ENCODE peak calls at places on chromosomes 12 and 14, in five cellular contexts. One of them, this sample, is unnamed.

GRCh38 chr12:19575307-19576243 is 136.3 kb downstream of the AEBP2 start:
- DNase-seq in K562: no peak
- DNase-seq in GM23338: no peak
- DNase-seq in HepG2: peak; percentile 1
- DNase-seq in HCT116: peak; percentile 18
- DNase-seq in this sample: no peak

GRCh38 chr14:102066041-102066451 is 20.8 kb downstream of the HSP90AA1 start:
- DNase-seq in K562: no peak
- DNase-seq in GM23338: no peak
- DNase-seq in HepG2: no peak
- DNase-seq in HCT116: no peak
- DNase-seq in this sample: no peak

GRCh38 chr14:32567543-32568384 is 238.7 kb downstream of the AKAP6 start:
- DNase-seq in K562: no peak
- DNase-seq in GM23338: no peak
- DNase-seq in HepG2: no peak
- DNase-seq in HCT116: no peak
- DNase-seq in this sample: no peak

GRCh38 chr14:49892636-49893308 is at the start of gene ARF6:
- DNase-seq in K562: peak; percentile 87
- DNase-seq in GM23338: peak; percentile 98
- DNase-seq in HepG2: peak; percentile 93
- DNase-seq in HCT116: peak; percentile 90
- DNase-seq in this sample: peak; percentile 99

GRCh38 chr14:86022031-86022629 is 492.2 kb downstream of the FLRT2 start:
- DNase-seq in K562: no peak
- DNase-seq in GM23338: no peak
- DNase-seq in HepG2: no peak
- DNase-seq in HCT116: no peak
- DNase-seq in this sample: no peak

GRCh38 chr12:49825360-49825970 is 2.7 kb downstream of the NCKAP5L start:
- DNase-seq in K562: no peak
- DNase-seq in GM23338: peak; percentile 27
- DNase-seq in HepG2: no peak
- DNase-seq in HCT116: no peak
- DNase-seq in this sample: no peak

GRCh38 chr12:112367986-112368385 is 14.2 kb downstream of the HECTD4 start:
- DNase-seq in K562: no peak
- DNase-seq in GM23338: no peak
- DNase-seq in HepG2: no peak
- DNase-seq in HCT116: no peak
- DNase-seq in this sample: no peak

GRCh38 chr14:95233702-95234241 is 76.4 kb upstream of the DICER1 start:
- DNase-seq in K562: no peak
- DNase-seq in GM23338: no peak
- DNase-seq in HepG2: no peak
- DNase-seq in HCT116: no peak
- DNase-seq in this sample: peak; percentile 61

GRCh38 chr14:89507521-89507920 is 90.5 kb upstream of the FOXN3 start:
- DNase-seq in K562: no peak
- DNase-seq in GM23338: no peak
- DNase-seq in HepG2: peak; percentile 32
- DNase-seq in HCT116: peak; percentile 75
- DNase-seq in this sample: no peak

GRCh38 chr14:51544901-51545300 is 106.8 kb upstream of the FRMD6 start:
- DNase-seq in K562: no peak
- DNase-seq in GM23338: no peak
- DNase-seq in HepG2: no peak
- DNase-seq in HCT116: no peak
- DNase-seq in this sample: no peak

GRCh38 chr12:16076553-16076952 is 165.4 kb downstream of the DERA start:
- DNase-seq in K562: no peak
- DNase-seq in GM23338: peak; percentile 78
- DNase-seq in HepG2: peak; percentile 44
- DNase-seq in HCT116: peak; percentile 29
- DNase-seq in this sample: no peak

GRCh38 chr12:47734725-47735480 is 9.6 kb upstream of the ENDOU start:
- DNase-seq in K562: no peak
- DNase-seq in GM23338: peak; percentile 72
- DNase-seq in HepG2: no peak
- DNase-seq in HCT116: no peak
- DNase-seq in this sample: no peak

GRCh38 chr12:52220456-52220855 is 12.6 kb upstream of the KRT7 start:
- DNase-seq in K562: no peak
- DNase-seq in GM23338: no peak
- DNase-seq in HepG2: no peak
- DNase-seq in HCT116: no peak
- DNase-seq in this sample: no peak

GRCh38 chr12:98211914-98212695 is 303.3 kb upstream of the TMPO start:
- DNase-seq in K562: no peak
- DNase-seq in GM23338: no peak
- DNase-seq in HepG2: no peak
- DNase-seq in HCT116: no peak
- DNase-seq in this sample: no peak

GRCh38 chr12:2641209-2641608 is 153.6 kb upstream of the FKBP4 start:
- DNase-seq in K562: peak; percentile 44
- DNase-seq in GM23338: peak; percentile 80
- DNase-seq in HepG2: no peak
- DNase-seq in HCT116: peak; percentile 47
- DNase-seq in this sample: peak; percentile 7

GRCh38 chr12:42237052-42237852 is 796 bp downstream of the YAF2 start:
- DNase-seq in K562: peak; percentile 60
- DNase-seq in GM23338: peak; percentile 89
- DNase-seq in HepG2: peak; percentile 67
- DNase-seq in HCT116: peak; percentile 41
- DNase-seq in this sample: peak; percentile 82

GRCh38 chr12:42236017-42236416 is 2.0 kb downstream of the YAF2 start:
- DNase-seq in K562: no peak
- DNase-seq in GM23338: no peak
- DNase-seq in HepG2: no peak
- DNase-seq in HCT116: no peak
- DNase-seq in this sample: no peak

GRCh38 chr12:42234970-42235369 is 3.1 kb downstream of the YAF2 start:
- DNase-seq in K562: no peak
- DNase-seq in GM23338: no peak
- DNase-seq in HepG2: peak; percentile 65
- DNase-seq in HCT116: no peak
- DNase-seq in this sample: no peak

GRCh38 chr12:42237853-42238239 is 202 bp downstream of the YAF2 start:
- DNase-seq in K562: no peak
- DNase-seq in GM23338: no peak
- DNase-seq in HepG2: no peak
- DNase-seq in HCT116: no peak
- DNase-seq in this sample: no peak

DNA sequence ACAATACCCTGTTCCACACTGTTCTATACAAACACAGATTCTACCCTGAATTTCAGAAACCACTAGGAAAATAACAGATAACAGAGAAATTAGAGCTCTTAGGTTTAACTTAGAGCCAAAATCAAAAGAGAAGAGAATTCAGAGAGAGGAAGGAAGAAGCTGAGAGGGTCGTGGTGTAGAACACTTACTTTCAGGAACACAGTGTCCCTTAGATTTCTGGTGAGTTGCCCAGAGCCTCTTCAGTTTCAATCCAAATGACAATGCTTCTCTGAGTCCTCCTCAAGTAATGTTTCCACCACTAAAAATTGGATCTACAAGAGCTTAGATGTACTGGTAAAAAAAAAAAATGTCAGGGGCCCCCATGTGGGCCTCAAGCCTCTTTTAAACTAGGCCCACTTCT is 2.6 kb downstream of the YAF2 start:
- DNase-seq in K562: no peak
- DNase-seq in GM23338: no peak
- DNase-seq in HepG2: no peak
- DNase-seq in HCT116: no peak
- DNase-seq in this sample: no peak
- H3K4me1 ChIP-seq in K562: peaks cover 14% of the 10 kb centered on the region
- H3K4me1 ChIP-seq in GM23338: peaks cover 7% of the 10 kb centered on the region
- H3K4me1 ChIP-seq in HepG2: peaks cover 35% of the 10 kb centered on the region
- H3K4me1 ChIP-seq in HCT116: peaks cover 15% of the 10 kb centered on the region
- H3K4me1 ChIP-seq in this sample: peaks cover 31% of the 10 kb centered on the region

GRCh38 chr12:9391751-9392240 is 183.6 kb upstream of the PZP start:
- DNase-seq in K562: no peak
- DNase-seq in GM23338: no peak
- DNase-seq in HepG2: peak; percentile 47
- DNase-seq in HCT116: no peak
- DNase-seq in this sample: no peak
- TF ChIP-seq POLR2AphosphoS5 in K562: no peak
- TF ChIP-seq POLR2AphosphoS5 in GM23338: no peak
- TF ChIP-seq POLR2AphosphoS5 in HepG2: no peak
- TF ChIP-seq POLR2AphosphoS5 in HCT116: no peak
- TF ChIP-seq POLR2AphosphoS5 in this sample: no peak

GRCh38 chr14:104342435-104343293 is 204.3 kb downstream of the KIF26A start:
- DNase-seq in K562: no peak
- DNase-seq in GM23338: peak; percentile 57
- DNase-seq in HepG2: no peak
- DNase-seq in HCT116: no peak
- DNase-seq in this sample: no peak

GRCh38 chr14:104345316-104346111 is 207.1 kb downstream of the KIF26A start:
- DNase-seq in K562: no peak
- DNase-seq in GM23338: no peak
- DNase-seq in HepG2: no peak
- DNase-seq in HCT116: no peak
- DNase-seq in this sample: no peak

GRCh38 chr14:104344815-104345214 is 206.4 kb downstream of the KIF26A start:
- DNase-seq in K562: no peak
- DNase-seq in GM23338: no peak
- DNase-seq in HepG2: no peak
- DNase-seq in HCT116: no peak
- DNase-seq in this sample: no peak

GRCh38 chr14:104343294-104343625 is 204.9 kb downstream of the KIF26A start:
- DNase-seq in K562: no peak
- DNase-seq in GM23338: no peak
- DNase-seq in HepG2: no peak
- DNase-seq in HCT116: no peak
- DNase-seq in this sample: no peak

GRCh38 chr14:104343690-104344640 is 205.6 kb downstream of the KIF26A start:
- DNase-seq in K562: no peak
- DNase-seq in GM23338: peak; percentile 36
- DNase-seq in HepG2: no peak
- DNase-seq in HCT116: no peak
- DNase-seq in this sample: no peak
- H3K27me3 ChIP-seq in K562: no peaks in the 10 kb centered on the region
- H3K27me3 ChIP-seq in GM23338: no peaks in the 10 kb centered on the region
- H3K27me3 ChIP-seq in HepG2: peaks cover 39% of the 10 kb centered on the region
- H3K27me3 ChIP-seq in HCT116: no peaks in the 10 kb centered on the region
- H3K27me3 ChIP-seq in this sample: peaks cover 30% of the 10 kb centered on the region

DNA sequence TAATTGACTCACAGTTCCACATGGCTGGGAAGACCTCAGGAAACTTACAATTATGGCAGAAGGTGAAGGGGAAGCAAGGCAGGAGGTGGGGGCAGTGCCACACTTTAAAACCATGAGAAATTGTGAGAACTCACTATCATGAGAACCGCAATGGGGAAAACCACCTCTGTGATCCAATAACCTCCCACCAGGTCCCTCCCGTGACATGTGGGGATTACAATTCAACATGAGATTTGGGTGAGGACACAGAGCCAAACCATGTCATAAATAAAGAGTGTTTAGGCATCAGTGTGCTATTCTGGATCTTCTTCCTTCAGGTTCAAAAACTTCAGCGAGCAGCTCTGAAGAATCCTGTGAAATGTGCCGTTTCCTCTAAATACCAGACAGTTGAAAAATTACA is 9.7 kb downstream of the DDX47 start:
- DNase-seq in K562: no peak
- DNase-seq in GM23338: no peak
- DNase-seq in HepG2: no peak
- DNase-seq in HCT116: no peak
- DNase-seq in this sample: no peak
- H3K4me1 ChIP-seq in K562: no peaks in the 10 kb centered on the region
- H3K4me1 ChIP-seq in GM23338: no peaks in the 10 kb centered on the region
- H3K4me1 ChIP-seq in HepG2: no peaks in the 10 kb centered on the region
- H3K4me1 ChIP-seq in HCT116: peaks cover 28% of the 10 kb centered on the region
- H3K4me1 ChIP-seq in this sample: no peaks in the 10 kb centered on the region

GRCh38 chr14:63614964-63615363 is 26.7 kb downstream of the WDR89 start:
- DNase-seq in K562: no peak
- DNase-seq in GM23338: no peak
- DNase-seq in HepG2: no peak
- DNase-seq in HCT116: no peak
- DNase-seq in this sample: no peak
- TF ChIP-seq POLR2AphosphoS5 in K562: no peak
- TF ChIP-seq POLR2AphosphoS5 in GM23338: no peak
- TF ChIP-seq POLR2AphosphoS5 in HepG2: no peak
- TF ChIP-seq POLR2AphosphoS5 in HCT116: no peak
- TF ChIP-seq POLR2AphosphoS5 in this sample: no peak

GRCh38 chr14:20622816-20623291 is 18.6 kb downstream of the OR6S1 start:
- DNase-seq in K562: no peak
- DNase-seq in GM23338: no peak
- DNase-seq in HepG2: no peak
- DNase-seq in HCT116: no peak
- DNase-seq in this sample: no peak
- H3K27me3 ChIP-seq in K562: no peaks in the 10 kb centered on the region
- H3K27me3 ChIP-seq in GM23338: peaks cover 52% of the 10 kb centered on the region
- H3K27me3 ChIP-seq in HepG2: no peaks in the 10 kb centered on the region
- H3K27me3 ChIP-seq in HCT116: no peaks in the 10 kb centered on the region
- H3K27me3 ChIP-seq in this sample: peaks cover 10% of the 10 kb centered on the region

DNA sequence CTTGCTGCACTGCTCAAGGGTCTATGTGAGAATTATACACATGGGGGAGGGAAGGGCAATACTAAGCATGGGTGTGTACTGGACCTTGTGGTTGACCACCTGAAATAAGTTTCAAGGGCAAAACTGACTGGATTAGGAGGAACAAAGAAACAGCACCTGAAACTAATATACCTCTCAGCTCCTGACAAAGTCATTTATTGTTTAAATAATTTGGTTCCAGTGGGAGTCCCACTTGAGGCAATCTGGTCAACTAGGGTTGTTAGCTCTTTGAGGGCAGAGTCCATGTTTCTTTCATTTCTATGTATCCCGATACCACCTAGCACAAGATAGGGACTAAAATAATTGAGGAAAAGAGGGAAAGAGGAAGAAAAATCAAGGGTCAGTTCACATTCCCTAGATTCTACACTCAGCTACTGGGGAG is 45.5 kb downstream of the STXBP6 start:
- DNase-seq in K562: no peak
- DNase-seq in GM23338: no peak
- DNase-seq in HepG2: peak; percentile 65
- DNase-seq in HCT116: no peak
- DNase-seq in this sample: no peak
- H3K4me1 ChIP-seq in K562: no peaks in the 10 kb centered on the region
- H3K4me1 ChIP-seq in GM23338: peaks cover 13% of the 10 kb centered on the region
- H3K4me1 ChIP-seq in HepG2: peaks cover 45% of the 10 kb centered on the region
- H3K4me1 ChIP-seq in HCT116: no peaks in the 10 kb centered on the region
- H3K4me1 ChIP-seq in this sample: peaks cover 7% of the 10 kb centered on the region

GRCh38 chr12:116358850-116359761 is 81.6 kb upstream of the MED13L start:
- DNase-seq in K562: peak; percentile 89
- DNase-seq in GM23338: peak; percentile 88
- DNase-seq in HepG2: peak; percentile 92
- DNase-seq in HCT116: peak; percentile 82
- DNase-seq in this sample: peak; percentile 92
- TF ChIP-seq POLR2AphosphoS5 in K562: peak; percentile 9
- TF ChIP-seq POLR2AphosphoS5 in GM23338: peak; percentile 12
- TF ChIP-seq POLR2AphosphoS5 in HepG2: no peak
- TF ChIP-seq POLR2AphosphoS5 in HCT116: no peak
- TF ChIP-seq POLR2AphosphoS5 in this sample: no peak